ENCODE peak calls at places on chromosomes 1 and 21, in eight cellular contexts. One of them, this sample, is unnamed.
A peak's percentile ranks its signal among the peaks of the same experiment; 100 is the strongest.

GRCh38 chr1:11680270-11681070 is 478 bp downstream of the MAD2L2 start:
- DNase-seq in left ventricle myocardium inferior: no peak
- DNase-seq in NB4: no peak
- DNase-seq in cardiac fibroblast: no peak
- DNase-seq in natural killer cell: no peak
- DNase-seq in breast epithelium: no peak
- DNase-seq in heart right ventricle: no peak
- DNase-seq in OCI-LY7: peak; percentile 19
- DNase-seq in this sample: no peak

GRCh38 chr1:244826712-244827111 is 8.7 kb upstream of the COX20 start:
- DNase-seq in left ventricle myocardium inferior: no peak
- DNase-seq in NB4: no peak
- DNase-seq in cardiac fibroblast: no peak
- DNase-seq in natural killer cell: no peak
- DNase-seq in breast epithelium: no peak
- DNase-seq in heart right ventricle: no peak
- DNase-seq in OCI-LY7: no peak
- DNase-seq in this sample: no peak

GRCh38 chr1:3604468-3604974 is 6.8 kb downstream of the MEGF6 start:
- DNase-seq in left ventricle myocardium inferior: no peak
- DNase-seq in NB4: peak; percentile 32
- DNase-seq in cardiac fibroblast: no peak
- DNase-seq in natural killer cell: no peak
- DNase-seq in breast epithelium: no peak
- DNase-seq in heart right ventricle: no peak
- DNase-seq in OCI-LY7: no peak
- DNase-seq in this sample: no peak

GRCh38 chr21:19353271-19353670 is 949.7 kb upstream of the TMPRSS15 start:
- DNase-seq in left ventricle myocardium inferior: no peak
- DNase-seq in NB4: no peak
- DNase-seq in cardiac fibroblast: no peak
- DNase-seq in natural killer cell: no peak
- DNase-seq in breast epithelium: no peak
- DNase-seq in heart right ventricle: no peak
- DNase-seq in OCI-LY7: no peak
- DNase-seq in this sample: no peak

GRCh38 chr1:24206516-24207394 is 19.7 kb upstream of the IFNLR1 start:
- DNase-seq in left ventricle myocardium inferior: no peak
- DNase-seq in NB4: no peak
- DNase-seq in cardiac fibroblast: no peak
- DNase-seq in natural killer cell: no peak
- DNase-seq in breast epithelium: no peak
- DNase-seq in heart right ventricle: no peak
- DNase-seq in OCI-LY7: no peak
- DNase-seq in this sample: no peak

GRCh38 chr1:26372039-26372438 is 511 bp downstream of the ZNF683 start:
- DNase-seq in left ventricle myocardium inferior: no peak
- DNase-seq in NB4: peak; percentile 31
- DNase-seq in cardiac fibroblast: no peak
- DNase-seq in natural killer cell: no peak
- DNase-seq in breast epithelium: no peak
- DNase-seq in heart right ventricle: no peak
- DNase-seq in OCI-LY7: no peak
- DNase-seq in this sample: no peak

GRCh38 chr21:42302292-42302650 is 12.9 kb downstream of the TFF3 start:
- DNase-seq in left ventricle myocardium inferior: no peak
- DNase-seq in NB4: no peak
- DNase-seq in cardiac fibroblast: no peak
- DNase-seq in natural killer cell: no peak
- DNase-seq in breast epithelium: no peak
- DNase-seq in heart right ventricle: no peak
- DNase-seq in OCI-LY7: no peak
- DNase-seq in this sample: no peak

GRCh38 chr1:61426254-61426653 is 298.7 kb downstream of the TM2D1 start:
- DNase-seq in left ventricle myocardium inferior: peak; percentile 33
- DNase-seq in NB4: no peak
- DNase-seq in cardiac fibroblast: peak; percentile 68
- DNase-seq in natural killer cell: no peak
- DNase-seq in breast epithelium: no peak
- DNase-seq in heart right ventricle: peak; percentile 75
- DNase-seq in OCI-LY7: no peak
- DNase-seq in this sample: no peak

GRCh38 chr1:59952065-59952464 is 25.5 kb upstream of the CYP2J2 start:
- DNase-seq in left ventricle myocardium inferior: no peak
- DNase-seq in NB4: no peak
- DNase-seq in cardiac fibroblast: no peak
- DNase-seq in natural killer cell: no peak
- DNase-seq in breast epithelium: no peak
- DNase-seq in heart right ventricle: no peak
- DNase-seq in OCI-LY7: no peak
- DNase-seq in this sample: no peak

GRCh38 chr1:67766117-67766978 is 66.9 kb downstream of the GNG12 start:
- DNase-seq in left ventricle myocardium inferior: no peak
- DNase-seq in NB4: peak; percentile 48
- DNase-seq in cardiac fibroblast: peak; percentile 77
- DNase-seq in natural killer cell: peak; percentile 16
- DNase-seq in breast epithelium: no peak
- DNase-seq in heart right ventricle: peak; percentile 32
- DNase-seq in OCI-LY7: peak; percentile 61
- DNase-seq in this sample: peak; percentile 66

GRCh38 chr1:34460193-34460592 is 283.5 kb downstream of the C1orf94 start:
- DNase-seq in left ventricle myocardium inferior: no peak
- DNase-seq in NB4: peak; percentile 54
- DNase-seq in cardiac fibroblast: peak; percentile 10
- DNase-seq in natural killer cell: no peak
- DNase-seq in breast epithelium: no peak
- DNase-seq in heart right ventricle: no peak
- DNase-seq in OCI-LY7: peak; percentile 46
- DNase-seq in this sample: no peak

GRCh38 chr1:117215019-117215418 is 4.3 kb upstream of the VTCN1 start:
- DNase-seq in left ventricle myocardium inferior: no peak
- DNase-seq in NB4: no peak
- DNase-seq in cardiac fibroblast: no peak
- DNase-seq in natural killer cell: no peak
- DNase-seq in breast epithelium: no peak
- DNase-seq in heart right ventricle: no peak
- DNase-seq in OCI-LY7: no peak
- DNase-seq in this sample: no peak

GRCh38 chr1:24282491-24282890 is 36.7 kb upstream of the GRHL3 start:
- DNase-seq in left ventricle myocardium inferior: no peak
- DNase-seq in NB4: no peak
- DNase-seq in cardiac fibroblast: no peak
- DNase-seq in natural killer cell: no peak
- DNase-seq in breast epithelium: no peak
- DNase-seq in heart right ventricle: no peak
- DNase-seq in OCI-LY7: no peak
- DNase-seq in this sample: no peak

GRCh38 chr1:233700338-233700737 is 86.4 kb downstream of the KCNK1 start:
- DNase-seq in left ventricle myocardium inferior: no peak
- DNase-seq in NB4: no peak
- DNase-seq in cardiac fibroblast: no peak
- DNase-seq in natural killer cell: no peak
- DNase-seq in breast epithelium: no peak
- DNase-seq in heart right ventricle: no peak
- DNase-seq in OCI-LY7: no peak
- DNase-seq in this sample: no peak

GRCh38 chr1:161175771-161176453 is 1.4 kb downstream of the B4GALT3 start:
- DNase-seq in left ventricle myocardium inferior: no peak
- DNase-seq in NB4: no peak
- DNase-seq in cardiac fibroblast: no peak
- DNase-seq in natural killer cell: no peak
- DNase-seq in breast epithelium: no peak
- DNase-seq in heart right ventricle: no peak
- DNase-seq in OCI-LY7: peak; percentile 62
- DNase-seq in this sample: no peak

GRCh38 chr1:161176468-161177111 is 717 bp downstream of the B4GALT3 start:
- DNase-seq in left ventricle myocardium inferior: no peak
- DNase-seq in NB4: no peak
- DNase-seq in cardiac fibroblast: no peak
- DNase-seq in natural killer cell: no peak
- DNase-seq in breast epithelium: no peak
- DNase-seq in heart right ventricle: no peak
- DNase-seq in OCI-LY7: peak; percentile 28
- DNase-seq in this sample: no peak

GRCh38 chr1:161177936-161178244 is 583 bp upstream of the B4GALT3 start:
- DNase-seq in left ventricle myocardium inferior: no peak
- DNase-seq in NB4: no peak
- DNase-seq in cardiac fibroblast: no peak
- DNase-seq in natural killer cell: no peak
- DNase-seq in breast epithelium: no peak
- DNase-seq in heart right ventricle: no peak
- DNase-seq in OCI-LY7: no peak
- DNase-seq in this sample: no peak

GRCh38 chr1:161179698-161180097 is 2.4 kb upstream of the B4GALT3 start:
- DNase-seq in left ventricle myocardium inferior: no peak
- DNase-seq in NB4: no peak
- DNase-seq in cardiac fibroblast: no peak
- DNase-seq in natural killer cell: no peak
- DNase-seq in breast epithelium: no peak
- DNase-seq in heart right ventricle: no peak
- DNase-seq in OCI-LY7: no peak
- DNase-seq in this sample: no peak

DNA sequence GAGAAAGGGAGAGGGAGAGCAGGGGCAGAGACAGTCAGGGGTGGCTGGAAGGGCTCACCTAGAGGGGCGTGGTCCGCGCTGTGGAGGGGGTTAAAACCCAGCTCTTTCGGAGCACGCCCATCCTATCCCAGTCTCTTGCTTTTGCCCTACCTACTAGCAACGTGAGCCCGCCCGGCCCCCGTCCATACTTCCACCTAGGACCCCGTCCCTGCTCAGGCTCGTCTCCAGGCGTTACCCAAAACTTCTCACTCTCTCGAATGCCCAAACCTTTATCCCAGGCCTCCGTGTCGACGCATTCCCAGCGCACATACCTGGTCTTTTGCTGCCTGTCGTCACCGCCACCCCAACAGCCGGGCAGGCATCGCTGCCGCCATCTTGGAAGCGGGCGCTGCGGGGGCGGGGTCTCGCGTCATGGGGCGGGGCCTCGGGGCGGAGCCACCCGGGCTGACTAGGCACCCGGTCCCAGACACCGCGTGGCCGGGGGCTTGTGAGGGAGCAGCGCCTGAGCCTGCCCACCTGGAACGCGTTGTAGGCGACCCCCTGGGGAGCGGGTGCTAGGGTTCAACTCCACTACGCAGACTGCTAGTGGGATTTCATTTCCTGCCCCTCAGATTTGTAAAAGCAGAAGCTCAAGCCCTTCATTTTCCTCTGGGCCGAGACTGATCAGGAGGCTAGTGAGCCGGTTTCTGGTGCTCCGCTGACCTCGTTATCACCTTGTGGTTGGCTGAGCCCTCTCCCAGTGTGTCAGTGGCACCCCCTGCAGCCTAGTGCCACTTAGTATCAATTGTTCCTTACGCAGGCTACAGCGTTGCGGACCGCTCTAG is at the start of gene B4GALT3:
- DNase-seq in left ventricle myocardium inferior: peak; percentile 92
- DNase-seq in NB4: peak; percentile 92
- DNase-seq in cardiac fibroblast: peak; percentile 80
- DNase-seq in natural killer cell: peak; percentile 97
- DNase-seq in breast epithelium: peak; percentile 92
- DNase-seq in heart right ventricle: peak; percentile 89
- DNase-seq in OCI-LY7: peak; percentile 87
- DNase-seq in this sample: peak; percentile 99
- TF ChIP-seq CTCF in left ventricle myocardium inferior: peak; percentile 28
- TF ChIP-seq CTCF in NB4: peak; percentile 12
- TF ChIP-seq CTCF in cardiac fibroblast: no peak
- TF ChIP-seq CTCF in natural killer cell: no peak
- TF ChIP-seq CTCF in breast epithelium: no peak
- TF ChIP-seq CTCF in heart right ventricle: no peak
- TF ChIP-seq CTCF in OCI-LY7: peak; percentile 40
- TF ChIP-seq CTCF in this sample: no peak

DNA sequence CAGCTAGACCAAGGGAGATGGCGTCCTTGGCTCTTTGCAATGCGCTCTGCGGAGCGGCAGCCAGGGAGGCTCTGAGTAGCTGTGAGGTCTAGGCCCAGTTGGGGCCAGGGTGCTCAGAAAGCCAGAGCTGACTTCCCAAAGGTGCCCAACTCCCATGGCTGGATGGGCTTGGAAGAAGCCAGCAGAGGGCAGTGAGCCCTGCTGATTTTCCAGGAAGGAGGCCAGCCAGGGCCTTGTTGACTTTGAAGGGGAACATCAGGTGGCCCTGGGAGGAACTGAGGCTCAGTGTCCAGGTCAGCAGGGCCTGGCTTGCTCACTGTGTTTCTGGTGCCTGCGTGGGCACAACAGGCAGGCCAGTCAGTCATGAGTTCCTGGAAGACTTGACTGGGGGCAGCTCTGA is 27.1 kb downstream of the CDCP2 start:
- DNase-seq in left ventricle myocardium inferior: peak; percentile 32
- DNase-seq in NB4: no peak
- DNase-seq in cardiac fibroblast: peak; percentile 40
- DNase-seq in natural killer cell: no peak
- DNase-seq in breast epithelium: no peak
- DNase-seq in heart right ventricle: peak; percentile 19
- DNase-seq in OCI-LY7: no peak
- DNase-seq in this sample: no peak
- TF ChIP-seq CTCF in left ventricle myocardium inferior: peak; percentile 61
- TF ChIP-seq CTCF in NB4: no peak
- TF ChIP-seq CTCF in cardiac fibroblast: peak; percentile 18
- TF ChIP-seq CTCF in natural killer cell: no peak
- TF ChIP-seq CTCF in breast epithelium: peak; percentile 31
- TF ChIP-seq CTCF in heart right ventricle: peak; percentile 37
- TF ChIP-seq CTCF in OCI-LY7: peak; percentile 16
- TF ChIP-seq CTCF in this sample: no peak

GRCh38 chr1:64966158-64966963 is at the start of gene JAK1:
- DNase-seq in left ventricle myocardium inferior: peak; percentile 90
- DNase-seq in NB4: peak; percentile 84
- DNase-seq in cardiac fibroblast: peak; percentile 89
- DNase-seq in natural killer cell: peak; percentile 89
- DNase-seq in breast epithelium: peak; percentile 81
- DNase-seq in heart right ventricle: peak; percentile 91
- DNase-seq in OCI-LY7: peak; percentile 93
- DNase-seq in this sample: peak; percentile 89
- TF ChIP-seq CTCF in left ventricle myocardium inferior: peak; percentile 25
- TF ChIP-seq CTCF in NB4: no peak
- TF ChIP-seq CTCF in cardiac fibroblast: no peak
- TF ChIP-seq CTCF in natural killer cell: no peak
- TF ChIP-seq CTCF in breast epithelium: no peak
- TF ChIP-seq CTCF in heart right ventricle: no peak
- TF ChIP-seq CTCF in OCI-LY7: no peak
- TF ChIP-seq CTCF in this sample: no peak

DNA sequence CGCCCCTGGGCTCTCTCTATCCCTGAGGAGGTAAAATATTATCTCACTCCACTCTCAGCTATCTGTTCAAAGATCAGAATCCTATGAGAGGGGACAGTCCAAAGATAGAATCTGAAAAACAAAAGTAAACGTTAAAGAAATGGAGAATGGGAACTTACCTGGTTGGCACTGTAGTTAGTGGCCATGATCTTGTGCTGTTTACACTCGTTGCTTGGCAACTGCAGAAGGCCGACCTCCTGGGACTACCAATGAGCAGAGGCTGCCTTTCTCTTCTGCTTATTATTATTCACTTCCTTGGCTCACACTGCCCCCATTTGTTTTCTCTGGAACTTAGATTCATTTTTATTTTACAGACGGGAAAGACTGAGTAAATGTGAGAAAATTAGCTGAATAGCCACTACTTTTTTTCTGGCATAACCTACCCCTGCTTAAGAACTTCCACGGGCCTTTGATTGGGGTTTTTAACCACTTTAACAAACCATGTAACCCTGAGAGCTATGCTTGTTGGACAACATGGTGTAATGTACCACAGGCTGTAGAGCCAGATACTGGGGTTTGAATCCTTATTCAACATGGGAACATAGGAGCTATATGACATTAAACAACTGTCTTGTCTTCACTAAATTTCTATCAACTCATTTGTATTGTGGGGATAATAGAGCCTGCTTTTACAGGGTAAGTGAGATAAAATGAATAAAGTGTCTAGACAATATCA is at the start of gene CFAP126:
- DNase-seq in left ventricle myocardium inferior: peak; percentile 44
- DNase-seq in NB4: peak; percentile 74
- DNase-seq in cardiac fibroblast: peak; percentile 89
- DNase-seq in natural killer cell: no peak
- DNase-seq in breast epithelium: peak; percentile 61
- DNase-seq in heart right ventricle: peak; percentile 79
- DNase-seq in OCI-LY7: peak; percentile 78
- DNase-seq in this sample: no peak
- TF ChIP-seq CTCF in left ventricle myocardium inferior: peak; percentile 35
- TF ChIP-seq CTCF in NB4: no peak
- TF ChIP-seq CTCF in cardiac fibroblast: peak; percentile 15
- TF ChIP-seq CTCF in natural killer cell: no peak
- TF ChIP-seq CTCF in breast epithelium: peak; percentile 24
- TF ChIP-seq CTCF in heart right ventricle: no peak
- TF ChIP-seq CTCF in OCI-LY7: peak; percentile 60
- TF ChIP-seq CTCF in this sample: no peak